ENCODE peak calls at places on chromosomes 4 and X, in eight cellular contexts. G is sigmoid colon, S is HepG2, J is transverse colon, A is breast epithelium, F is heart left ventricle, V is body of pancreas, B is endothelial cell of umbilical vein. R is an unnamed sample. For H3K4me1, the result is how much of the 10 kb centered on the place peaks cover.

GRCh38 chrX:11190745-11191510 is 79.8 kb downstream of the HCCS start:
- DNase-seq in J (peak), G (no peak), F (no peak), V (peak), A (no peak), S (no peak), B (no peak), R (no peak)

GRCh38 chr4:41366911-41367517 is 110.3 kb downstream of the UCHL1 start:
- DNase-seq in V (no peak), F (no peak), G (no peak), S (no peak), B (no peak), J (no peak), A (no peak), R (no peak)

GRCh38 chrX:38561951-38562719 is 793 bp downstream of the TSPAN7 start:
- DNase-seq in B (no peak), G (peak), S (peak), V (peak), F (peak), A (no peak), J (peak), R (no peak)

GRCh38 chr4:102586644-102587021 is 85.5 kb downstream of the NFKB1 start:
- DNase-seq in B (no peak), A (no peak), S (no peak), F (no peak), V (no peak), G (no peak), J (no peak), R (no peak)

GRCh38 chr4:37891221-37892159 is 606 bp downstream of the TBC1D1 start:
- DNase-seq in S (no peak), V (peak), B (peak), F (peak), A (no peak), J (peak), G (peak), R (no peak)

GRCh38 chr4:176534566-176534965 is 214.8 kb downstream of the SPCS3 start:
- DNase-seq in B (no peak), J (no peak), G (no peak), V (no peak), S (no peak), A (no peak), F (no peak), R (no peak)

GRCh38 chr4:181157647-181158046 is 1085.6 kb upstream of the TENM3 start:
- DNase-seq in V (no peak), S (no peak), F (no peak), J (no peak), A (no peak), G (no peak), B (no peak), R (no peak)

GRCh38 chr4:169410839-169411770 is 140.3 kb upstream of the SH3RF1 start:
- DNase-seq in G (no peak), V (no peak), J (peak), B (peak), S (no peak), F (peak), A (no peak), R (no peak)

GRCh38 chr4:107843394-107843793 is 18.7 kb downstream of the SGMS2 start:
- DNase-seq in G (no peak), B (no peak), V (no peak), S (peak), F (no peak), J (no peak), A (no peak), R (no peak)

GRCh38 chr4:5003918-5004317 is 15.3 kb downstream of the CYTL1 start:
- DNase-seq in B (no peak), F (no peak), S (no peak), J (no peak), A (no peak), V (no peak), G (no peak), R (peak)

GRCh38 chr4:82785248-82786003 is 13.2 kb downstream of the SCD5 start:
- DNase-seq in J (no peak), A (no peak), F (no peak), S (peak), V (no peak), G (no peak), B (peak), R (peak)

GRCh38 chr4:118765399-118765798 is 70.5 kb downstream of the SEC24D start:
- DNase-seq in B (peak), S (no peak), F (no peak), V (no peak), J (no peak), A (no peak), G (no peak), R (no peak)

GRCh38 chr4:56139241-56139827 is 190.6 kb downstream of the CEP135 start:
- DNase-seq in G (no peak), A (no peak), J (no peak), S (no peak), V (no peak), F (no peak), B (no peak), R (no peak)

GRCh38 chrX:126137899-126138298 is 28.2 kb downstream of the DCAF12L2 start:
- DNase-seq in A (no peak), J (no peak), G (no peak), V (no peak), B (no peak), F (no peak), S (no peak), R (no peak)

GRCh38 chrX:111200327-111200726 is 70.0 kb downstream of the CAPN6 start:
- DNase-seq in S (no peak), G (no peak), V (no peak), J (no peak), F (no peak), A (no peak), B (no peak), R (no peak)

GRCh38 chrX:8919801-8920200 is 114.1 kb downstream of the FAM9B start:
- DNase-seq in B (no peak), V (no peak), J (no peak), F (no peak), S (no peak), G (no peak), A (no peak), R (no peak)

GRCh38 chr4:16450724-16451123 is 224.5 kb upstream of the TAPT1 start:
- DNase-seq in J (no peak), V (no peak), G (no peak), B (peak), F (no peak), S (no peak), A (no peak), R (no peak)

GRCh38 chr4:151541438-151542071 is 132.6 kb downstream of the FHIP1A start:
- DNase-seq in V (no peak), B (peak), J (no peak), A (no peak), G (no peak), S (no peak), F (no peak), R (no peak)

GRCh38 chrX:39950035-39950688 is 147.6 kb downstream of the BCOR start:
- DNase-seq in A (no peak), F (no peak), S (no peak), G (no peak), J (no peak), V (no peak), B (no peak), R (no peak)

GRCh38 chr4:163534056-163534455 is 39.6 kb downstream of the TMA16 start:
- DNase-seq in V (no peak), G (no peak), F (no peak), J (no peak), A (no peak), B (no peak), S (no peak), R (no peak)

GRCh38 chrX:115563633-115564182 is 2.7 kb downstream of the PLS3 start:
- DNase-seq in B (peak), G (no peak), J (no peak), F (no peak), A (no peak), S (no peak), V (no peak), R (no peak)

GRCh38 chr4:76535603-76536380 is 100.8 kb downstream of the SHROOM3 start:
- DNase-seq in J (no peak), S (no peak), A (no peak), F (no peak), G (no peak), V (no peak), B (no peak), R (no peak)

GRCh38 chrX:33307954-33308353 is 96.6 kb upstream of the DMD start:
- DNase-seq in A (no peak), S (no peak), J (no peak), F (no peak), G (no peak), V (no peak), B (peak), R (no peak)

GRCh38 chr4:75015627-75016026 is 82.7 kb downstream of the PARM1 start:
- DNase-seq in B (no peak), S (no peak), V (peak), F (peak), J (no peak), A (no peak), G (no peak), R (no peak)

GRCh38 chrX:31114858-31115257 is 43.0 kb upstream of the FTHL17 start:
- DNase-seq in B (no peak), S (no peak), G (no peak), F (no peak), V (no peak), J (no peak), A (no peak), R (no peak)

GRCh38 chr4:39406763-39407583 is at the start of gene KLB:
- DNase-seq in B (no peak), J (peak), S (peak), F (no peak), G (no peak), A (no peak), V (peak), R (no peak)

GRCh38 chr4:185211035-185211434 is 1.6 kb downstream of the SNX25 start:
- DNase-seq in G (no peak), S (no peak), V (no peak), J (no peak), F (no peak), A (no peak), B (peak), R (no peak)

GRCh38 chr4:169340834-169341233 is 70.1 kb upstream of the SH3RF1 start:
- DNase-seq in V (no peak), J (no peak), A (no peak), B (no peak), F (no peak), G (no peak), S (no peak), R (no peak)

GRCh38 chr4:48623182-48623780 is 133.2 kb downstream of the ZAR1 start:
- DNase-seq in J (no peak), V (no peak), B (no peak), S (peak), G (no peak), F (no peak), A (no peak), R (no peak)

GRCh38 chr4:48620093-48620492 is 130.0 kb downstream of the ZAR1 start:
- DNase-seq in V (no peak), J (no peak), B (no peak), G (no peak), F (no peak), A (no peak), S (no peak), R (no peak)

GRCh38 chr4:48620861-48621260 is 130.8 kb downstream of the ZAR1 start:
- DNase-seq in G (no peak), V (no peak), F (no peak), J (no peak), A (no peak), B (no peak), S (no peak), R (no peak)
- H3K4me1 ChIP-seq in G (under half), V (under half), F (under half), J (under half), A (under half), B (under half), S (under half), R (under half)

GRCh38 chr4:110196206-110196870 is 2.1 kb downstream of the ELOVL6 start:
- DNase-seq in A (no peak), V (peak), S (peak), G (peak), J (peak), B (peak), F (peak), R (no peak)

GRCh38 chr4:110198472-110199419 is at the start of gene ELOVL6:
- DNase-seq in B (peak), S (peak), J (peak), V (peak), G (peak), A (no peak), F (peak), R (no peak)

GRCh38 chr4:110196871-110197420 is 1.5 kb downstream of the ELOVL6 start:
- DNase-seq in J (peak), F (no peak), V (peak), G (peak), S (no peak), B (peak), A (peak), R (no peak)

GRCh38 chr4:110195561-110196205 is 2.7 kb downstream of the ELOVL6 start:
- DNase-seq in B (peak), G (no peak), V (no peak), A (no peak), S (no peak), J (no peak), F (no peak), R (no peak)

DNA sequence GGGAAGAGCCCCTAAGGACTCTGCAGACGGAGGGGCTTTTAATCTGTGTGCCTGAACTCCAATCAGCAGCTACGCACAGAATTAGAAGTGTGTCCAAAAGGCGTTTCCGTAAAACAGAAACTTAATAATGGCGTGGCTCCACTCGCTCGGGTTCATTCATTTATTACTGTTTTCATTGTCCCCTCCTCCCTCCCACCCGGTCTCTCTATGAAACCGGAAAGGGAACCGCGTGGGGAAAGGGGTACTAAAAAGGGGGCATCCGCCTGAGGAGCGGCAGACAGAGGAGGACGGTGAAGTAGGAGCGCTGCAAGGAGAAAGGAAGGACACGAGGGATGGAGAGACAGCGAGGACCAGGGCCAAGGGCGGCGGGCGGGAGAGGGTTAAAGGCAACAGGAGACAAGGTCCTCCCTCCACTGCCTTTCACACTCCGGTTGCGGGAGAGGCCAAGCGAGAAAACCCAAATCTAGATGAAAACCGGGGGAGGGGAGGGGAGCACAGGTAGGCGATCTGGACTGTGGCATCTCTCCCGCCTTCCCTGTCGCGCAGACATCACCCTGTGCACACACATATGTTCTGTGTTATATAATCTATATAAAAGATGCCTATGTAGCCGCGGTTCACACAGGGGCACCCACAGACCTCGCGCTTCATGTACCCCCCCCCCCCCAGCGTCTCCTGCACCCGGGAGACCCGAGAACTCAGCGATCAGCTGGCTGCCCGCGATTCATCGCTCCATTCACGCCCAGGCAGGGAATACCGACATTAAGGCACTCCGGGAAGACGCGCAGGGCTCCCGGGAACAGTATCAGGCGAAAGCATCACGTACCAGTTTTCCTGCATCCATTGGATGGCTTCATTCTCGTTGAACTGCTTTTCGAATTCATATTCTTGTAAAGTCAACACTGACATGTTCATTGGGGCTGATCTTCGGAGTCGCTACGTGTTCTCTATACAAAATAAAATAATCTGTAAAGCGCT is 705 bp downstream of the ELOVL6 start:
- DNase-seq in S (no peak), G (peak), A (no peak), J (peak), F (peak), V (peak), B (peak), R (no peak)
- TF ChIP-seq POLR2A in S (no peak), G (no peak), A (no peak), J (no peak), F (no peak), V (no peak), B (peak), R (no peak)

GRCh38 chr4:153113061-153113837 is 91.0 kb upstream of the TRIM2 start:
- DNase-seq in A (no peak), F (no peak), B (no peak), G (no peak), S (no peak), J (no peak), V (no peak), R (peak)

GRCh38 chr4:153116101-153116680 is 88.1 kb upstream of the TRIM2 start:
- DNase-seq in V (no peak), S (no peak), J (no peak), F (no peak), B (no peak), A (no peak), G (no peak), R (peak)

GRCh38 chr4:153113838-153114105 is 90.5 kb upstream of the TRIM2 start:
- DNase-seq in J (no peak), S (no peak), G (no peak), A (no peak), F (no peak), B (no peak), V (no peak), R (no peak)

GRCh38 chr4:153115322-153116100 is 88.7 kb upstream of the TRIM2 start:
- DNase-seq in J (peak), G (no peak), S (peak), B (peak), F (peak), V (no peak), A (no peak), R (peak)

DNA sequence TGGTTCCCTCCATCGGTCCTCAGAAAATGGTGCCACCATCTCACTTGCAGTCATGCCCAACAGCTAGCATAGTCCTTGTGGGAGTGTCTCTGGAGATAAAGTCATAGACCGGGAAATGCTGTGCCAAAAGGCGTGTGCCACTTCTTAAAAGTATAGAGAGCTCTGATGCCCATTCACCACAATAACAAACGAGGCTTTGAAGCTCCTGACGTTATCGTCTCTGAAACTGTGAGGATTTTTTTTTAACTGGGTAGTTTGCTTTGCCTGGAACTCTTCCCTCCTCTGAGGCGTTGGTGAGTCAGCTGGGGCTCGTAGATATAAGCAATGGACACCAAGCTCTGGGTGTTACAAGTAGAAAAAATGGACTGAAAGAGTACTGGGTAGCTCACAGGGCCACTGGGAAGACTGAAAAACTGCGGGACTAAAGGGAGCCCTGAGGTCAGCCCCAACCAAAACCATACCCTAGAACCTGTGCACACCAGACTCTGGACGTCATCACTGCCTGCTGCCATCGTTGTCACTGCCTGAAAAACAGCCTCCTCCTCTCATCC is 89.4 kb upstream of the TRIM2 start:
- DNase-seq in F (no peak), S (no peak), A (no peak), J (no peak), V (no peak), B (no peak), G (no peak), R (no peak)
- H3K4me1 ChIP-seq in F (under half), S (under half), A (under half), J (under half), V (under half), B (under half), G (under half), R (under half)

DNA sequence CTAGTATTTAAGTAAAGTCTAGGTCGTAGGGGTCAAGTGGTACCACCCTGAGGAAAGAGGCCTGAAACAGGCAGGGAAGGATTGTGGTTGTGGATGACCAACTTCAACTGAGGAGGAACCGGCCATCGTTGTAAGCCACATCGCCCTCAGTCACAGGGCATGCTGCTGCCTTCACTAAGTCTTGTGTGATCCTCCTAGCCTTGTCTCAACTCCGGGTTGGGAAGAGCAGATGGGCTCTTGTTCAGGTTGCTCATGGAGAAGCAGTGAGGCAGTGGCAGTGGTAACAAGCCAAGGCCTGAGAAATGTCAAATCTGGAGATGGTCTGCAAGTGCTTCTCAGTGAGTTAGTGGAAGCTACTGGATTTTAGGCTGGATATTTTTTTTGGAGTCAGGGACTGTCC is 22.8 kb upstream of the NKX3-2 start:
- DNase-seq in J (no peak), B (no peak), A (no peak), S (no peak), G (no peak), V (no peak), F (no peak), R (no peak)
- TF ChIP-seq POLR2A in J (no peak), B (no peak), A (no peak), S (no peak), G (no peak), V (no peak), F (no peak), R (no peak)

GRCh38 chr4:153497988-153498967 is 32.1 kb downstream of the TMEM131L start:
- DNase-seq in B (no peak), F (no peak), G (no peak), V (no peak), A (no peak), J (no peak), S (no peak), R (no peak)
- H3K4me1 ChIP-seq in B (under half), F (half or more), G (under half), V (under half), A (under half), J (under half), S (under half), R (under half)

DNA sequence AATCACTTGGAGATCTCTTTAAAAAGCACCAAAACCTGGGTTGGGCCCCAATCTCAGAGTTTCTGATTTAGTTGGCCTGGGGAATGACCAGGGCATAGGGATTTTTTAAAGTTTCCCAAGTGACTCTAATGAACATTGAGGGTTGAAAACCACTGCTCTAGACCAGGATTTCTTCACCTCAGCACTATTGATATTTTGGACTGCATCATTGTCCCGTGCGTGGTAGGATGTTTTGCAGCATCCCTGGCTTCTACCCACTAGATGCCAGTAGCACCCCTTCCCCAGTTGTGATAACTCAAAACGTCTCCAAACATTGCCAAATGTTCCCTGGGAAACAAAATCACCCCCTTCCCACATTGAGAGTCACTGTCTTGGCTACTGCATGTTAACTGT is 61.8 kb downstream of the ATXN3L start:
- DNase-seq in S (no peak), J (no peak), A (no peak), V (no peak), G (no peak), F (no peak), B (no peak), R (no peak)
- TF ChIP-seq POLR2A in S (no peak), J (no peak), A (no peak), V (no peak), G (no peak), F (no peak), B (no peak), R (no peak)

R was measured in vagina.